ENCODE peak calls at places on chromosome 16, in ten cellular contexts. Z is kidney epithelial cell; W is ascending aorta; N is NCI-H1105 treated with DMSO at 0.1 percent for 48 hours; B is pancreas; P is HS-27A; S is effector memory CD4-positive, alpha-beta T cell; D is non-pigmented ciliary epithelial cell; F is NCI-H345; G is esophagus squamous epithelium. R is an unnamed sample.

GRCh38 chr16:24626251-24626650 is 86.9 kb downstream of the RBBP6 start:
- DNase-seq in N (no peak), W (no peak), S (no peak), F (no peak), Z (no peak), G (no peak), P (no peak), D (no peak), B (no peak), R (no peak)

GRCh38 chr16:27449434-27450188 is 47.6 kb downstream of the IL21R start:
- DNase-seq in W (no peak), G (no peak), D (no peak), Z (no peak), P (no peak), B (no peak), F (no peak), S (peak), N (no peak), R (no peak)

GRCh38 chr16:26569793-26570192 is 496.9 kb upstream of the C16orf82 start:
- DNase-seq in F (no peak), P (no peak), S (no peak), W (no peak), Z (no peak), N (peak), G (no peak), B (no peak), D (no peak), R (peak)

GRCh38 chr16:30748634-30749445 is 615 bp downstream of the PHKG2 start:
- DNase-seq in G (no peak), W (no peak), N (no peak), F (peak), B (peak), P (no peak), Z (no peak), D (no peak), S (no peak), R (no peak)

GRCh38 chr16:27235055-27235937 is 32.0 kb downstream of the KDM8 start:
- DNase-seq in Z (no peak), W (peak), P (no peak), B (peak), F (peak), S (peak), N (peak), G (peak), D (no peak), R (no peak)

GRCh38 chr16:84532855-84533486 is 28.5 kb upstream of the MEAK7 start:
- DNase-seq in D (no peak), S (no peak), W (no peak), Z (no peak), N (no peak), P (no peak), F (no peak), G (no peak), B (no peak), R (no peak)

GRCh38 chr16:2043980-2044451 is 3.6 kb downstream of the NTHL1 start:
- DNase-seq in S (no peak), W (no peak), P (no peak), N (no peak), D (no peak), B (no peak), Z (no peak), G (no peak), F (no peak), R (no peak)

GRCh38 chr16:70737377-70738082 is 51.7 kb upstream of the MTSS2 start:
- DNase-seq in P (no peak), F (no peak), N (no peak), W (peak), S (peak), Z (no peak), G (no peak), D (no peak), B (peak), R (no peak)

GRCh38 chr16:64234200-64234599 is 887.7 kb downstream of the CDH11 start:
- DNase-seq in N (no peak), B (no peak), D (no peak), F (no peak), Z (no peak), S (no peak), G (no peak), W (no peak), P (no peak), R (no peak)

GRCh38 chr16:24645739-24646645 is 83.5 kb upstream of the TNRC6A start:
- DNase-seq in F (no peak), S (no peak), P (peak), Z (peak), G (no peak), D (peak), N (no peak), B (peak), W (no peak), R (peak)

GRCh38 chr16:18931756-18932155 is 5.5 kb upstream of the SMG1 start:
- DNase-seq in G (no peak), P (no peak), S (no peak), D (no peak), F (no peak), B (no peak), W (no peak), Z (no peak), N (no peak), R (no peak)

GRCh38 chr16:69804283-69804682 is 42.2 kb downstream of the WWP2 start:
- DNase-seq in B (no peak), P (no peak), G (no peak), D (no peak), Z (no peak), S (no peak), N (no peak), F (no peak), W (no peak), R (no peak)

GRCh38 chr16:81220369-81220768 is 18.1 kb upstream of the BCO1 start:
- DNase-seq in P (no peak), S (no peak), W (no peak), F (peak), D (no peak), B (no peak), G (no peak), Z (no peak), N (no peak), R (no peak)

GRCh38 chr16:58459344-58460218 is 40.4 kb upstream of the NDRG4 start:
- DNase-seq in B (no peak), P (no peak), S (no peak), G (no peak), W (no peak), N (no peak), Z (peak), D (peak), F (no peak), R (peak)

GRCh38 chr16:26365555-26365954 is 673.8 kb downstream of the HS3ST4 start:
- DNase-seq in P (no peak), D (no peak), W (no peak), G (no peak), S (no peak), N (no peak), B (no peak), F (no peak), Z (no peak), R (no peak)

GRCh38 chr16:68065716-68066305 is 19.4 kb upstream of the NFATC3 start:
- DNase-seq in G (no peak), D (peak), W (no peak), Z (no peak), B (no peak), S (no peak), F (no peak), P (peak), N (no peak), R (no peak)

GRCh38 chr16:52103791-52104190 is 443.2 kb downstream of the TOX3 start:
- DNase-seq in G (no peak), B (no peak), F (no peak), D (no peak), Z (no peak), S (no peak), W (no peak), P (no peak), N (no peak), R (no peak)

GRCh38 chr16:11386791-11387546 is 41.7 kb downstream of the RMI2 start:
- DNase-seq in N (no peak), B (no peak), D (no peak), S (no peak), W (no peak), G (no peak), Z (no peak), P (no peak), F (no peak), R (no peak)

GRCh38 chr16:84888450-84888849 is 68.7 kb downstream of the CRISPLD2 start:
- DNase-seq in D (no peak), G (no peak), N (no peak), Z (no peak), W (no peak), B (no peak), S (no peak), F (no peak), P (no peak), R (no peak)

GRCh38 chr16:87226926-87227650 is 90.1 kb downstream of the C16orf95 start:
- DNase-seq in F (no peak), D (peak), W (no peak), B (no peak), N (no peak), G (no peak), S (no peak), P (no peak), Z (no peak), R (no peak)

R was measured in Panc1.